ENCODE peak calls at places on chromosomes 3 and 15, in four cellular contexts. A is HCT116, Z is transverse colon, J is Peyer's patch. G is an unnamed sample. For H3K4me1 and H3K9me3, the result is how much of the 10 kb centered on the place peaks cover.

GRCh38 chr3:106570426-106570825 is 701.6 kb upstream of the CBLB start:
- DNase-seq in Z (no peak), J (no peak), A (no peak), G (no peak)

GRCh38 chr3:153111056-153111455 is 51.0 kb upstream of the RAP2B start:
- DNase-seq in A (no peak), J (no peak), Z (no peak), G (no peak)

GRCh38 chr3:133641254-133641653 is 20.5 kb downstream of the TOPBP1 start:
- DNase-seq in Z (no peak), J (no peak), A (no peak), G (no peak)

GRCh38 chr3:57007513-57008415 is 52.7 kb upstream of the SPATA12 start:
- DNase-seq in A (peak), Z (peak), J (peak), G (peak)

GRCh38 chr15:70701891-70702568 is 61.3 kb downstream of the UACA start:
- DNase-seq in J (no peak), Z (no peak), A (no peak), G (no peak)

GRCh38 chr15:43208052-43209002 is 12.5 kb downstream of the EPB42 start:
- DNase-seq in J (no peak), A (no peak), Z (no peak), G (no peak)

GRCh38 chr3:133895208-133896001 is at the start of gene RAB6B:
- DNase-seq in Z (no peak), A (no peak), J (peak), G (no peak)

GRCh38 chr15:29774900-29775299 is 47.4 kb downstream of the TJP1 start:
- DNase-seq in A (peak), J (no peak), Z (no peak), G (no peak)

GRCh38 chr3:107221856-107222255 is 155.4 kb upstream of the CCDC54 start:
- DNase-seq in J (no peak), Z (no peak), A (no peak), G (no peak)

GRCh38 chr3:99666201-99666600 is 27.8 kb downstream of the COL8A1 start:
- DNase-seq in A (no peak), Z (no peak), J (no peak), G (no peak)

GRCh38 chr3:154188846-154189245 is 67.7 kb downstream of the ARHGEF26 start:
- DNase-seq in J (no peak), A (no peak), Z (no peak), G (no peak)

GRCh38 chr15:92879949-92880725 is 20.0 kb upstream of the CHD2 start:
- DNase-seq in Z (no peak), J (no peak), A (no peak), G (no peak)

GRCh38 chr3:124780767-124781485 is 50.7 kb downstream of the UMPS start:
- DNase-seq in A (no peak), Z (peak), J (peak), G (peak)

GRCh38 chr3:20107722-20108121 is 67.5 kb downstream of the KAT2B start:
- DNase-seq in J (no peak), A (no peak), Z (no peak), G (no peak)

GRCh38 chr3:50327943-50328691 is at the start of gene TUSC2:
- DNase-seq in Z (peak), A (peak), J (peak), G (peak)

GRCh38 chr3:99817047-99817436 is 620 bp upstream of the CMSS1 start:
- DNase-seq in Z (peak), J (peak), A (no peak), G (peak)

GRCh38 chr3:113377158-113377557 is 64.1 kb downstream of the CFAP44 start:
- DNase-seq in A (no peak), J (no peak), Z (no peak), G (no peak)

GRCh38 chr15:48406240-48406891 is 75.1 kb downstream of the DUT start:
- DNase-seq in Z (no peak), A (no peak), J (no peak), G (no peak)

GRCh38 chr3:157920804-157921203 is 185.4 kb downstream of the SHOX2 start:
- DNase-seq in Z (no peak), A (no peak), J (no peak), G (no peak)

GRCh38 chr3:74465652-74466415 is 148.6 kb downstream of the CNTN3 start:
- DNase-seq in A (no peak), Z (no peak), J (no peak), G (no peak)

GRCh38 chr15:49815506-49815905 is 194.7 kb downstream of the DTWD1 start:
- DNase-seq in J (no peak), Z (no peak), A (no peak), G (no peak)

GRCh38 chr3:166570136-166570535 is 732.9 kb upstream of the BCHE start:
- DNase-seq in A (no peak), Z (no peak), J (no peak), G (no peak)

GRCh38 chr15:48680841-48681240 is 35.3 kb upstream of the FBN1 start:
- DNase-seq in J (no peak), A (no peak), Z (no peak), G (no peak)

GRCh38 chr3:106842151-106842550 is 535.1 kb upstream of the CCDC54 start:
- DNase-seq in Z (no peak), J (no peak), A (no peak), G (no peak)

GRCh38 chr15:61036121-61036520 is 193.0 kb downstream of the RORA start:
- DNase-seq in Z (no peak), A (no peak), J (no peak), G (no peak)

GRCh38 chr3:81451140-81451539 is 310.3 kb downstream of the GBE1 start:
- DNase-seq in Z (no peak), A (no peak), J (no peak), G (no peak)

GRCh38 chr3:176359211-176359610 is 838.1 kb downstream of the TBL1XR1 start:
- DNase-seq in Z (no peak), A (no peak), J (no peak), G (no peak)

DNA sequence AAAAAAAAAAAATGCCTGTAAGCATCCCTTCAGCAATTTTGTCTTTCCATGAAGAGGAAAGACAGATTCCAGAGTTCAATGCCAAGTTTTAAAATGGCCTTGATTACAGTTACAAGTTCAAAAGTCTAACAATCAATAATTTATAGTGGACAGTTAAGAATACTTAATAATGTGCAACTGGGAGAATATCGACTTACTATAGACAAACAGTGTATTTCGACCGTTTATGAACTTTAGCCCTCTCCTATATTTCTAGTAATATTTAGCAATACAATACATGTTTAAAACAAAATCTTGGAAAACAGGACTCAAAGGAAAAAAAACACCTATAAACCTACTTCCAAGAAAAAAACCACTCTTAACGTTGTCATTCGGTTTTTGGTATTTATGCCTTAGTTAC is 1.5 kb downstream of the PBRM1 start:
- DNase-seq in J (no peak), Z (no peak), A (no peak), G (no peak)
- H3K4me1 ChIP-seq in J (under half), Z (half or more), A (under half), G (under half)

GRCh38 chr3:185215873-185216586 is 37.8 kb downstream of the EHHADH start:
- DNase-seq in A (no peak), J (no peak), Z (no peak), G (no peak)
- TF ChIP-seq CTCF in A (peak), J (peak), Z (peak), G (peak)

GRCh38 chr15:31108836-31109235 is 7.3 kb upstream of the TRPM1 start:
- DNase-seq in Z (no peak), J (no peak), A (no peak), G (no peak)
- H3K9me3 ChIP-seq in Z (under half), J (under half), A (under half), G (under half)

GRCh38 chr3:71064976-71065763 is 518.4 kb downstream of the FOXP1 start:
- DNase-seq in J (peak), Z (peak), A (no peak), G (peak)

GRCh38 chr3:71067977-71068376 is 515.6 kb downstream of the FOXP1 start:
- DNase-seq in J (no peak), A (no peak), Z (no peak), G (no peak)

GRCh38 chr3:71065764-71066013 is 517.8 kb downstream of the FOXP1 start:
- DNase-seq in A (no peak), Z (no peak), J (no peak), G (no peak)

GRCh38 chr3:71066849-71067261 is 516.7 kb downstream of the FOXP1 start:
- DNase-seq in A (no peak), Z (no peak), J (no peak), G (peak)

GRCh38 chr3:71066356-71066755 is 517.2 kb downstream of the FOXP1 start:
- DNase-seq in J (peak), A (no peak), Z (peak), G (peak)
- H3K4me1 ChIP-seq in J (under half), A (under half), Z (half or more), G (under half)